ENCODE peak calls at places on chromosomes 6 and 20, in eight cellular contexts. A is GF-D8, S is NCI-H2081, W is cerebellar cortex, T is heart right ventricle, N is OCI-LY7, H is Daoy, I is progenitor cell of endocrine pancreas. E is an unnamed sample.

GRCh38 chr6:74073429-74073828 is 377.4 kb downstream of the CD109 start:
- DNase-seq in A (no peak), S (no peak), W (no peak), T (no peak), N (no peak), H (no peak), I (no peak), E (no peak)

GRCh38 chr6:82611751-82612150 is 248.1 kb downstream of the TPBG start:
- DNase-seq in A (no peak), S (no peak), W (no peak), T (no peak), N (no peak), H (peak; percentile 25), I (no peak), E (no peak)

GRCh38 chr20:40582531-40582930 is 106.5 kb downstream of the MAFB start:
- DNase-seq in A (no peak), S (no peak), W (no peak), T (no peak), N (no peak), H (no peak), I (no peak), E (no peak)

GRCh38 chr6:45590751-45591184 is 213.0 kb upstream of the SUPT3H start:
- DNase-seq in A (no peak), S (no peak), W (no peak), T (no peak), N (no peak), H (peak; percentile 90), I (no peak), E (no peak)

GRCh38 chr6:167678102-167679101 is 148.3 kb upstream of the AFDN start:
- DNase-seq in A (no peak), S (no peak), W (no peak), T (peak; percentile 56), N (no peak), H (no peak), I (peak; percentile 54), E (no peak)

GRCh38 chr6:45657243-45657642 is 279.5 kb upstream of the SUPT3H start:
- DNase-seq in A (no peak), S (no peak), W (no peak), T (no peak), N (no peak), H (peak; percentile 54), I (no peak), E (no peak)

GRCh38 chr6:89518352-89519055 is 85.6 kb downstream of the ANKRD6 start:
- DNase-seq in A (no peak), S (no peak), W (no peak), T (no peak), N (no peak), H (no peak), I (no peak), E (no peak)

GRCh38 chr6:116482780-116483179 is 21.6 kb downstream of the CALHM6 start:
- DNase-seq in A (no peak), S (no peak), W (no peak), T (no peak), N (no peak), H (no peak), I (no peak), E (no peak)

GRCh38 chr6:113862112-113862511 is 5.0 kb downstream of the MARCKS start:
- DNase-seq in A (no peak), S (no peak), W (peak; percentile 41), T (no peak), N (no peak), H (no peak), I (no peak), E (no peak)

GRCh38 chr20:41245086-41245707 is 72.3 kb downstream of the ZHX3 start:
- DNase-seq in A (no peak), S (no peak), W (peak; percentile 89), T (peak; percentile 42), N (no peak), H (no peak), I (no peak), E (peak; percentile 52)

GRCh38 chr6:47066418-47066817 is 24.3 kb upstream of the ADGRF1 start:
- DNase-seq in A (no peak), S (no peak), W (no peak), T (no peak), N (no peak), H (no peak), I (no peak), E (no peak)

GRCh38 chr6:26233608-26234420 is 131.2 kb upstream of the BTN3A2 start:
- DNase-seq in A (peak; percentile 63), S (no peak), W (peak; percentile 76), T (peak; percentile 37), N (peak; percentile 91), H (peak; percentile 50), I (no peak), E (no peak)

GRCh38 chr20:36856691-36857635 is 19.0 kb upstream of the TLDC2 start:
- DNase-seq in A (peak; percentile 18), S (no peak), W (no peak), T (peak; percentile 80), N (peak; percentile 38), H (no peak), I (no peak), E (no peak)

GRCh38 chr6:148069256-148069655 is 273.4 kb upstream of the SASH1 start:
- DNase-seq in A (no peak), S (no peak), W (no peak), T (no peak), N (no peak), H (peak; percentile 15), I (no peak), E (no peak)

GRCh38 chr6:41576667-41577066 is 30.5 kb downstream of the FOXP4 start:
- DNase-seq in A (no peak), S (no peak), W (no peak), T (no peak), N (no peak), H (no peak), I (no peak), E (no peak)

GRCh38 chr6:152404936-152405595 is 232.1 kb downstream of the SYNE1 start:
- DNase-seq in A (no peak), S (no peak), W (no peak), T (no peak), N (no peak), H (no peak), I (no peak), E (no peak)

GRCh38 chr6:7390218-7390878 is 740 bp downstream of the RIOK1 start:
- DNase-seq in A (no peak), S (no peak), W (no peak), T (no peak), N (peak; percentile 48), H (no peak), I (no peak), E (no peak)

GRCh38 chr20:36102809-36103596 is 51.5 kb upstream of the EPB41L1 start:
- DNase-seq in A (no peak), S (no peak), W (no peak), T (no peak), N (no peak), H (peak; percentile 16), I (no peak), E (no peak)

GRCh38 chr6:47476794-47477496 is 644 bp upstream of the CD2AP start:
- DNase-seq in A (no peak), S (no peak), W (no peak), T (no peak), N (peak; percentile 46), H (no peak), I (no peak), E (no peak)

GRCh38 chr6:18405477-18406293 is 18.5 kb downstream of the RNF144B start:
- DNase-seq in A (no peak), S (no peak), W (no peak), T (no peak), N (no peak), H (peak; percentile 86), I (no peak), E (no peak)

GRCh38 chr6:94065707-94066337 is 646.5 kb upstream of the EPHA7 start:
- DNase-seq in A (no peak), S (no peak), W (no peak), T (no peak), N (no peak), H (no peak), I (no peak), E (no peak)

GRCh38 chr6:42163941-42164340 is 9.2 kb upstream of the GUCA1A start:
- DNase-seq in A (no peak), S (no peak), W (no peak), T (no peak), N (no peak), H (no peak), I (no peak), E (no peak)